ENCODE peak calls at places on chromosome 6, in six cellular contexts. One of them, this sample, is unnamed.

GRCh38 chr6:101994521-101994920 is 601.0 kb downstream of the GRIK2 start:
- DNase-seq in Daoy: no peak
- DNase-seq in stimulated activated CD4-positive, alpha-beta T cell treated with anti-CD3 and anti-CD28 coated beads, Interleukin-12 subunit alpha, Interleukin-12 subunit beta, amount 100 ng/mL, for 4 hours: no peak
- DNase-seq in heart right ventricle: no peak
- DNase-seq in RWPE1: no peak
- DNase-seq in central memory CD4-positive, alpha-beta T cell: no peak
- DNase-seq in this sample: no peak

GRCh38 chr6:158759966-158760617 is 59.1 kb downstream of the EZR start:
- DNase-seq in Daoy: no peak
- DNase-seq in stimulated activated CD4-positive, alpha-beta T cell treated with anti-CD3 and anti-CD28 coated beads, Interleukin-12 subunit alpha, Interleukin-12 subunit beta, amount 100 ng/mL, for 4 hours: no peak
- DNase-seq in heart right ventricle: no peak
- DNase-seq in RWPE1: no peak
- DNase-seq in central memory CD4-positive, alpha-beta T cell: no peak
- DNase-seq in this sample: no peak

GRCh38 chr6:6546318-6547110 is 42.0 kb upstream of the LY86 start:
- DNase-seq in Daoy: peak; percentile 71
- DNase-seq in stimulated activated CD4-positive, alpha-beta T cell treated with anti-CD3 and anti-CD28 coated beads, Interleukin-12 subunit alpha, Interleukin-12 subunit beta, amount 100 ng/mL, for 4 hours: peak; percentile 19
- DNase-seq in heart right ventricle: peak; percentile 58
- DNase-seq in RWPE1: no peak
- DNase-seq in central memory CD4-positive, alpha-beta T cell: no peak
- DNase-seq in this sample: no peak

GRCh38 chr6:159059099-159059498 is 14.3 kb upstream of the TAGAP start:
- DNase-seq in Daoy: no peak
- DNase-seq in stimulated activated CD4-positive, alpha-beta T cell treated with anti-CD3 and anti-CD28 coated beads, Interleukin-12 subunit alpha, Interleukin-12 subunit beta, amount 100 ng/mL, for 4 hours: no peak
- DNase-seq in heart right ventricle: no peak
- DNase-seq in RWPE1: no peak
- DNase-seq in central memory CD4-positive, alpha-beta T cell: no peak
- DNase-seq in this sample: no peak

GRCh38 chr6:140124498-140124897 is 750.0 kb upstream of the CITED2 start:
- DNase-seq in Daoy: no peak
- DNase-seq in stimulated activated CD4-positive, alpha-beta T cell treated with anti-CD3 and anti-CD28 coated beads, Interleukin-12 subunit alpha, Interleukin-12 subunit beta, amount 100 ng/mL, for 4 hours: no peak
- DNase-seq in heart right ventricle: no peak
- DNase-seq in RWPE1: no peak
- DNase-seq in central memory CD4-positive, alpha-beta T cell: no peak
- DNase-seq in this sample: peak; percentile 7

GRCh38 chr6:157982580-157983438 is 1.1 kb downstream of the SYNJ2 start:
- DNase-seq in Daoy: peak; percentile 84
- DNase-seq in stimulated activated CD4-positive, alpha-beta T cell treated with anti-CD3 and anti-CD28 coated beads, Interleukin-12 subunit alpha, Interleukin-12 subunit beta, amount 100 ng/mL, for 4 hours: no peak
- DNase-seq in heart right ventricle: no peak
- DNase-seq in RWPE1: no peak
- DNase-seq in central memory CD4-positive, alpha-beta T cell: peak; percentile 7
- DNase-seq in this sample: peak; percentile 36

GRCh38 chr6:136341967-136342366 is 52.3 kb upstream of the BCLAF1 start:
- DNase-seq in Daoy: no peak
- DNase-seq in stimulated activated CD4-positive, alpha-beta T cell treated with anti-CD3 and anti-CD28 coated beads, Interleukin-12 subunit alpha, Interleukin-12 subunit beta, amount 100 ng/mL, for 4 hours: no peak
- DNase-seq in heart right ventricle: no peak
- DNase-seq in RWPE1: no peak
- DNase-seq in central memory CD4-positive, alpha-beta T cell: no peak
- DNase-seq in this sample: no peak

GRCh38 chr6:146850238-146850896 is 251.6 kb downstream of the ADGB start:
- DNase-seq in Daoy: peak; percentile 82
- DNase-seq in stimulated activated CD4-positive, alpha-beta T cell treated with anti-CD3 and anti-CD28 coated beads, Interleukin-12 subunit alpha, Interleukin-12 subunit beta, amount 100 ng/mL, for 4 hours: no peak
- DNase-seq in heart right ventricle: no peak
- DNase-seq in RWPE1: no peak
- DNase-seq in central memory CD4-positive, alpha-beta T cell: no peak
- DNase-seq in this sample: no peak

GRCh38 chr6:141401851-141402250 is 730.9 kb upstream of the GJE1 start:
- DNase-seq in Daoy: no peak
- DNase-seq in stimulated activated CD4-positive, alpha-beta T cell treated with anti-CD3 and anti-CD28 coated beads, Interleukin-12 subunit alpha, Interleukin-12 subunit beta, amount 100 ng/mL, for 4 hours: no peak
- DNase-seq in heart right ventricle: no peak
- DNase-seq in RWPE1: no peak
- DNase-seq in central memory CD4-positive, alpha-beta T cell: no peak
- DNase-seq in this sample: no peak

GRCh38 chr6:38216451-38216850 is 396.9 kb downstream of the ZFAND3 start:
- DNase-seq in Daoy: no peak
- DNase-seq in stimulated activated CD4-positive, alpha-beta T cell treated with anti-CD3 and anti-CD28 coated beads, Interleukin-12 subunit alpha, Interleukin-12 subunit beta, amount 100 ng/mL, for 4 hours: no peak
- DNase-seq in heart right ventricle: no peak
- DNase-seq in RWPE1: no peak
- DNase-seq in central memory CD4-positive, alpha-beta T cell: no peak
- DNase-seq in this sample: no peak

GRCh38 chr6:107616776-107617175 is 126.9 kb downstream of the SOBP start:
- DNase-seq in Daoy: no peak
- DNase-seq in stimulated activated CD4-positive, alpha-beta T cell treated with anti-CD3 and anti-CD28 coated beads, Interleukin-12 subunit alpha, Interleukin-12 subunit beta, amount 100 ng/mL, for 4 hours: no peak
- DNase-seq in heart right ventricle: no peak
- DNase-seq in RWPE1: no peak
- DNase-seq in central memory CD4-positive, alpha-beta T cell: no peak
- DNase-seq in this sample: peak; percentile 59

GRCh38 chr6:36727491-36728021 is 29.9 kb downstream of the RAB44 start:
- DNase-seq in Daoy: peak; percentile 71
- DNase-seq in stimulated activated CD4-positive, alpha-beta T cell treated with anti-CD3 and anti-CD28 coated beads, Interleukin-12 subunit alpha, Interleukin-12 subunit beta, amount 100 ng/mL, for 4 hours: no peak
- DNase-seq in heart right ventricle: no peak
- DNase-seq in RWPE1: no peak
- DNase-seq in central memory CD4-positive, alpha-beta T cell: no peak
- DNase-seq in this sample: peak; percentile 31

GRCh38 chr6:109174911-109175310 is 79.6 kb downstream of the CEP57L1 start:
- DNase-seq in Daoy: no peak
- DNase-seq in stimulated activated CD4-positive, alpha-beta T cell treated with anti-CD3 and anti-CD28 coated beads, Interleukin-12 subunit alpha, Interleukin-12 subunit beta, amount 100 ng/mL, for 4 hours: no peak
- DNase-seq in heart right ventricle: no peak
- DNase-seq in RWPE1: no peak
- DNase-seq in central memory CD4-positive, alpha-beta T cell: no peak
- DNase-seq in this sample: no peak

This sample was measured in NCI-H146.